ENCODE peak calls at places on chromosomes 7 and 10, in five cellular contexts. B is stimulated activated CD8-positive, alpha-beta memory T cell treated with anti-CD3 and anti-CD28 coated beads, Interleukin-15, amount 100 ng/mL, for 1 hour; J is tibial artery; W is HEK293T; N is NCI-H2081. R is an unnamed sample.

GRCh38 chr7:55271661-55272060 is 93.5 kb upstream of the LANCL2 start:
- DNase-seq in J (no peak), W (no peak), N (no peak), B (no peak), R (no peak)

GRCh38 chr10:15245530-15245929 is 77.0 kb upstream of the NMT2 start:
- DNase-seq in J (no peak), W (peak), B (no peak), N (no peak), R (no peak)

GRCh38 chr10:178208-178607 is 43.0 kb downstream of the ZMYND11 start:
- DNase-seq in W (peak), B (no peak), N (no peak), J (no peak), R (no peak)

GRCh38 chr7:122299624-122299934 is 5.0 kb downstream of the FEZF1 start:
- DNase-seq in J (no peak), W (no peak), B (no peak), N (no peak), R (no peak)

GRCh38 chr7:142356166-142356565 is 98.3 kb upstream of the PRSS58 start:
- DNase-seq in J (no peak), N (peak), B (no peak), W (no peak), R (no peak)

GRCh38 chr10:133267293-133267692 is 9.4 kb downstream of the ADAM8 start:
- DNase-seq in N (no peak), W (no peak), J (no peak), B (no peak), R (no peak)

GRCh38 chr10:132144086-132144485 is 42.7 kb upstream of the DPYSL4 start:
- DNase-seq in N (no peak), W (no peak), J (peak), B (no peak), R (no peak)

GRCh38 chr7:98051118-98051744 is 55.4 kb upstream of the LMTK2 start:
- DNase-seq in B (peak), N (peak), J (no peak), W (no peak), R (no peak)

R was measured in sciatic nerve.